ENCODE peak calls at places on chromosome 17, in six cellular contexts. O, U, A, N, Q and V are unnamed samples.

GRCh38 chr17:68792873-68793272 is 162.3 kb downstream of the ABCA8 start:
- DNase-seq in U (no peak), Q (no peak), A (no peak), N (no peak), O (no peak), V (peak; percentile 21)

GRCh38 chr17:57355090-57355859 is 99.0 kb downstream of the MSI2 start:
- DNase-seq in U (no peak), A (no peak), N (no peak), Q (no peak), O (no peak), V (no peak)

GRCh38 chr17:27818311-27819170 is 18.2 kb upstream of the NOS2 start:
- DNase-seq in A (peak; percentile 15), O (peak; percentile 58), N (no peak), Q (no peak), U (no peak), V (peak; percentile 25)

GRCh38 chr17:76054112-76054476 is 18.2 kb downstream of the SRP68 start:
- DNase-seq in U (no peak), A (peak; percentile 19), Q (no peak), N (peak; percentile 40), O (no peak), V (no peak)

GRCh38 chr17:15469260-15469659 is 1.8 kb upstream of the CDRT4 start:
- DNase-seq in O (peak; percentile 53), U (no peak), A (peak; percentile 47), N (peak; percentile 52), Q (no peak), V (peak; percentile 48)

GRCh38 chr17:59638553-59638952 is 18.9 kb downstream of the CLTC start:
- DNase-seq in U (no peak), N (no peak), Q (no peak), O (no peak), A (no peak), V (no peak)

GRCh38 chr17:6366144-6366755 is 68.7 kb downstream of the AIPL1 start:
- DNase-seq in U (no peak), N (peak; percentile 24), O (no peak), Q (no peak), A (no peak), V (peak; percentile 7)

GRCh38 chr17:39939588-39940419 is 12.3 kb downstream of the LRRC3C start:
- DNase-seq in A (peak; percentile 75), U (no peak), Q (peak; percentile 34), O (no peak), N (peak; percentile 98), V (peak; percentile 96)

GRCh38 chr17:65423346-65424140 is 137.9 kb downstream of the AXIN2 start:
- DNase-seq in N (no peak), O (no peak), Q (peak; percentile 14), A (no peak), U (no peak), V (no peak)

GRCh38 chr17:27603870-27604794 is 26.9 kb upstream of the LGALS9 start:
- DNase-seq in N (no peak), Q (no peak), O (no peak), U (no peak), A (no peak), V (no peak)

GRCh38 chr17:45905812-45906211 is 11.5 kb downstream of the MAPT start:
- DNase-seq in U (no peak), Q (no peak), O (no peak), N (no peak), A (no peak), V (no peak)

GRCh38 chr17:53135969-53136368 is 686.8 kb upstream of the KIF2B start:
- DNase-seq in O (no peak), U (no peak), N (no peak), A (no peak), Q (no peak), V (no peak)

GRCh38 chr17:67017895-67018294 is 26.5 kb upstream of the CACNG1 start:
- DNase-seq in N (no peak), U (no peak), A (no peak), O (no peak), Q (no peak), V (no peak)

GRCh38 chr17:76388966-76389888 is 4.8 kb downstream of the SPHK1 start:
- DNase-seq in Q (peak; percentile 68), U (no peak), O (no peak), N (no peak), A (no peak), V (no peak)

GRCh38 chr17:27457731-27458523 is 1.7 kb downstream of the KSR1 start:
- DNase-seq in A (peak; percentile 52), O (no peak), U (no peak), N (peak; percentile 53), Q (peak; percentile 45), V (peak; percentile 56)

GRCh38 chr17:67415291-67415690 is 38.2 kb downstream of the PITPNC1 start:
- DNase-seq in Q (no peak), U (no peak), A (no peak), N (no peak), O (no peak), V (no peak)

GRCh38 chr17:39525801-39526506 is 64.7 kb downstream of the CDK12 start:
- DNase-seq in N (no peak), A (no peak), U (no peak), O (no peak), Q (no peak), V (no peak)

GRCh38 chr17:73623247-73623646 is 21.0 kb downstream of the SDK2 start:
- DNase-seq in N (no peak), O (no peak), Q (no peak), U (no peak), A (no peak), V (no peak)

GRCh38 chr17:17232303-17232621 is 4.7 kb downstream of the FLCN start:
- DNase-seq in A (no peak), Q (no peak), N (no peak), O (no peak), U (no peak), V (no peak)

DNA sequence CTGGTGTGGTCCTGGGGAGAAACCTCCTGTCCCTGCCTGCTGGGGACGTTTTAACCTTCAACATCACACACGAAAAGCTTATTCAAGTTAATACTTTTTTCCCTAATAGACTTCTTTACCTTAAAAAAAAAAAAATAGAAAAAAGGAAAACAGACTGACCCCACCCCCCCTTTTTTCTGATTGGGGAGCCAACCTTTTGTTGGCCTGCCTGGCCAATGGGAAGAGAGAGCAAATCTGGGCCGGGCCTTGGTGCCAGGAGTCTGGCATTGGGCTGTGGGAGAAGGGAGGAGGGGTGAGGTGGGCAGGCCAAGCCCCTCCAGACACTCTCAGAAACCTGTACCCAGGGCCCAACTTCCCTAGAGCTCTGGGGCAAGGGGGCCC is 3.0 kb downstream of the CBX8 start:
- DNase-seq in Q (peak; percentile 85), N (no peak), U (no peak), O (no peak), A (peak; percentile 40), V (no peak)
- H3K4me3 ChIP-seq in Q (peak overlapping the region; percentile 54), N (peak overlapping the region; percentile 40), U (peak overlapping the region; percentile 42), O (no peak overlapping the region), A (peak overlapping the region; percentile 44), V (no peak overlapping the region)

DNA sequence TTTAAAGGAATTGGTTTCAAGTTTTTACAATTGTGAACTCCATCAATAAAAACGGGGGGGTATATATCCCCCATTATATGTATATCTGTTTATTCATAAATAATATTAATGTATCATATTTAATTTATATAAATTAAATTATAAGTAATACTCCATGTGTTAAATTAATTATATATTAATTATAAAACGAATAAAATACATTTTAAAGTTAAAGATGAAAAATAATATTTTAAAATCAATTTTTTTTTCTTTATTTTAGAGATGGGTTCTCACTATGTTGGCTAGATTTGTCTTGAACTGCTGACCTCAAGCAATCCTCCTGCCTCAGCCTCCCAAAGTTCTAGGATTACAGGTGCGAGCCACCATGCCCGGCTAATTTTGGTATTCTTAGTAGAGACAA is 17.4 kb upstream of the PSMD11 start:
- DNase-seq in A (no peak), N (no peak), U (no peak), O (no peak), Q (no peak), V (no peak)
- H3K4me3 ChIP-seq in A (no peak overlapping the region), N (no peak overlapping the region), U (no peak overlapping the region), O (no peak overlapping the region), Q (no peak overlapping the region), V (no peak overlapping the region)

GRCh38 chr17:78133179-78133951 is 2.8 kb downstream of the TMC8 start:
- DNase-seq in O (no peak), A (no peak), Q (no peak), N (no peak), U (no peak), V (no peak)
- H3K4me3 ChIP-seq in O (no peak overlapping the region), A (no peak overlapping the region), Q (no peak overlapping the region), N (no peak overlapping the region), U (no peak overlapping the region), V (no peak overlapping the region)

DNA sequence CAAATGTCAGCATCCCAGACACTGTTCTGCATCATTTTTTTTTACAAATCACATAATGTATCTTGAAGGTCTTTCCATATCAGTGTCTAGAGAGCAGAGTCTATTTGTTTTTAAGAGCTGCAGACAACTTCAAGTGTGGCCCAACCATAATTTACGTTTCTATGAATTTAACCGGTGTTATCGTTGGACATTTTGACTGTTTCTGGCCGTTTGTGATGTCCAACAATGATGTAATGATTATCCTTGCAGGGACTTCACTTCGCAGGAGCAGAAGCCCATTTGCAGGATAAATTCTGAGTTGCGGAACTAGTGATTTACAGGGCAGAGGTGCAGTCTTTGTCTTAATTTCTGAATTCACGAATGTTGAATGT is 26.9 kb upstream of the HLF start:
- DNase-seq in O (no peak), Q (no peak), U (no peak), A (no peak), N (no peak), V (no peak)
- H3K4me3 ChIP-seq in O (peak overlapping the region; percentile 67), Q (peak overlapping the region; percentile 76), U (peak overlapping the region; percentile 54), A (peak overlapping the region; percentile 62), N (peak overlapping the region; percentile 46), V (peak overlapping the region; percentile 54)

GRCh38 chr17:19386974-19387920 is at the start of gene MFAP4:
- DNase-seq in A (peak; percentile 95), O (peak; percentile 74), N (peak; percentile 90), Q (peak; percentile 77), U (no peak), V (peak; percentile 76)
- H3K4me3 ChIP-seq in A (peak within 1 kb of the TSS; percentile 58), O (peak within 1 kb of the TSS; percentile 61), N (peak within 1 kb of the TSS; percentile 57), Q (peak within 1 kb of the TSS; percentile 47), U (peak within 1 kb of the TSS; percentile 51), V (peak within 1 kb of the TSS; percentile 64)

GRCh38 chr17:7859028-7859427 is 1.2 kb downstream of the CYB5D1 start:
- DNase-seq in O (no peak), U (no peak), A (no peak), Q (no peak), N (no peak), V (no peak)
- H3K4me3 ChIP-seq in O (peak overlapping the region; percentile 86), U (peak overlapping the region; percentile 81), A (peak overlapping the region; percentile 81), Q (peak overlapping the region; percentile 55), N (no peak overlapping the region), V (peak overlapping the region; percentile 80)